ENCODE peak calls at places on chromosome 7, in six cellular contexts. X is GM10248; B is GM04504; H is stimulated activated CD8-positive, alpha-beta memory T cell treated with anti-CD3 and anti-CD28 coated beads, Interleukin-4, amount 100 ng/mL, for 1 hour; W is hypothalamus; Y is memory B cell. Q is an unnamed sample.

GRCh38 chr7:138208010-138208634 is 131.9 kb downstream of the AKR1D1 start:
- DNase-seq in X (no peak), B (no peak), H (no peak), W (no peak), Y (no peak), Q (no peak)

GRCh38 chr7:81098213-81098612 is 179.4 kb upstream of the SEMA3C start:
- DNase-seq in X (no peak), B (no peak), H (no peak), W (no peak), Y (no peak), Q (no peak)

GRCh38 chr7:50591480-50592438 is 26.6 kb upstream of the DDC start:
- DNase-seq in X (no peak), B (no peak), H (no peak), W (no peak), Y (no peak), Q (no peak)

GRCh38 chr7:5477126-5477525 is 53.5 kb upstream of the TNRC18 start:
- DNase-seq in X (no peak), B (no peak), H (no peak), W (no peak), Y (no peak), Q (no peak)

GRCh38 chr7:156589808-156590207 is 50.8 kb upstream of the RNF32 start:
- DNase-seq in X (no peak), B (no peak), H (no peak), W (peak), Y (no peak), Q (no peak)

GRCh38 chr7:68491523-68492358 is 1106.5 kb upstream of the AUTS2 start:
- DNase-seq in X (no peak), B (no peak), H (no peak), W (no peak), Y (no peak), Q (no peak)

GRCh38 chr7:23470290-23471089 is at the start of gene IGF2BP3:
- DNase-seq in X (peak), B (peak), H (no peak), W (no peak), Y (peak), Q (peak)

GRCh38 chr7:130356760-130357611 is 12.4 kb downstream of the CPA5 start:
- DNase-seq in X (no peak), B (peak), H (no peak), W (peak), Y (no peak), Q (no peak)

GRCh38 chr7:102395620-102395957 is 574 bp upstream of the PRKRIP1 start:
- DNase-seq in X (no peak), B (no peak), H (no peak), W (no peak), Y (no peak), Q (no peak)

GRCh38 chr7:85456254-85456653 is 269.4 kb upstream of the SEMA3D start:
- DNase-seq in X (no peak), B (no peak), H (no peak), W (no peak), Y (no peak), Q (no peak)

GRCh38 chr7:28808786-28809533 is 149.2 kb downstream of the TRIL start:
- DNase-seq in X (no peak), B (no peak), H (no peak), W (peak), Y (peak), Q (no peak)

GRCh38 chr7:54788664-54789063 is 29.7 kb upstream of the SEC61G start:
- DNase-seq in X (peak), B (peak), H (no peak), W (peak), Y (no peak), Q (peak)

GRCh38 chr7:6575246-6576023 is 1.8 kb upstream of the ZDHHC4 start:
- DNase-seq in X (no peak), B (no peak), H (no peak), W (no peak), Y (no peak), Q (no peak)

GRCh38 chr7:64867863-64868440 is 35.1 kb upstream of the ZNF273 start:
- DNase-seq in X (no peak), B (no peak), H (no peak), W (no peak), Y (no peak), Q (no peak)